ENCODE peak calls at places on chromosomes 2 and 18, in four cellular contexts. A is tibial nerve, F is RWPE1, P is right cardiac atrium. Q is an unnamed sample.

GRCh38 chr2:134771313-134771801 is 52.6 kb upstream of the TMEM163 start:
- DNase-seq in A (no peak), F (no peak), P (no peak), Q (no peak)

GRCh38 chr18:77206676-77207370 is 42.8 kb upstream of the GALR1 start:
- DNase-seq in A (no peak), F (no peak), P (peak; percentile 76), Q (peak; percentile 74)

GRCh38 chr2:153478289-153479261 is at the start of gene RPRM:
- DNase-seq in A (no peak), F (peak; percentile 77), P (peak; percentile 83), Q (peak; percentile 81)

GRCh38 chr18:35588995-35589394 is 7.5 kb downstream of the GALNT1 start:
- DNase-seq in A (no peak), F (no peak), P (no peak), Q (no peak)

GRCh38 chr2:207161247-207161646 is 4.5 kb downstream of the KLF7 start:
- DNase-seq in A (no peak), F (no peak), P (no peak), Q (no peak)

GRCh38 chr18:14748496-14748895 is 524 bp downstream of the ANKRD30B start:
- DNase-seq in A (no peak), F (no peak), P (peak; percentile 38), Q (no peak)

GRCh38 chr18:39453356-39453755 is 1887.8 kb upstream of the CELF4 start:
- DNase-seq in A (no peak), F (no peak), P (no peak), Q (no peak)

GRCh38 chr18:58700209-58700608 is 28.9 kb downstream of the MALT1 start:
- DNase-seq in A (no peak), F (no peak), P (no peak), Q (no peak)

GRCh38 chr2:233429175-233429897 is 75.0 kb downstream of the DGKD start:
- DNase-seq in A (no peak), F (no peak), P (no peak), Q (no peak)

GRCh38 chr18:9612215-9612830 is 2.0 kb downstream of the PPP4R1 start:
- DNase-seq in A (no peak), F (peak; percentile 76), P (no peak), Q (no peak)

GRCh38 chr2:180474716-180475115 is 467.6 kb upstream of the CWC22 start:
- DNase-seq in A (no peak), F (no peak), P (no peak), Q (no peak)

GRCh38 chr18:45844938-45845337 is 19.5 kb downstream of the SIGLEC15 start:
- DNase-seq in A (no peak), F (no peak), P (no peak), Q (no peak)

GRCh38 chr2:12684471-12684936 is 32.2 kb upstream of the TRIB2 start:
- DNase-seq in A (no peak), F (peak; percentile 59), P (no peak), Q (no peak)

GRCh38 chr2:196925768-196926561 is 542 bp downstream of the PGAP1 start:
- DNase-seq in A (no peak), F (peak; percentile 50), P (peak; percentile 51), Q (peak; percentile 18)

GRCh38 chr2:201523506-201523905 is 72.0 kb downstream of the STRADB start:
- DNase-seq in A (no peak), F (no peak), P (no peak), Q (no peak)

GRCh38 chr2:107595749-107596148 is 230.9 kb upstream of the RGPD4 start:
- DNase-seq in A (no peak), F (no peak), P (no peak), Q (no peak)

GRCh38 chr2:109339519-109339991 is 210.6 kb downstream of the SH3RF3 start:
- DNase-seq in A (no peak), F (no peak), P (no peak), Q (no peak)

GRCh38 chr18:21851327-21851961 is 110.9 kb downstream of the MIB1 start:
- DNase-seq in A (no peak), F (peak; percentile 8), P (no peak), Q (no peak)

GRCh38 chr2:74715071-74715791 is 61.2 kb downstream of the SEMA4F start:
- DNase-seq in A (peak; percentile 67), F (peak; percentile 86), P (peak; percentile 89), Q (peak; percentile 86)

GRCh38 chr18:74248189-74248975 is 43.4 kb downstream of the CYB5A start:
- DNase-seq in A (no peak), F (no peak), P (no peak), Q (no peak)

GRCh38 chr2:58762176-58762781 is 521.2 kb upstream of the FANCL start:
- DNase-seq in A (no peak), F (peak; percentile 71), P (no peak), Q (no peak)

GRCh38 chr2:43718530-43719124 is 42.4 kb upstream of the C1GALT1C1L start:
- DNase-seq in A (no peak), F (no peak), P (no peak), Q (no peak)

GRCh38 chr2:150063950-150064549 is 423.4 kb downstream of the RND3 start:
- DNase-seq in A (no peak), F (no peak), P (no peak), Q (no peak)

GRCh38 chr2:46023165-46023854 is 273.9 kb upstream of the EPAS1 start:
- DNase-seq in A (no peak), F (no peak), P (no peak), Q (no peak)

GRCh38 chr2:42769583-42770287 is 5.8 kb upstream of the OXER1 start:
- DNase-seq in A (no peak), F (no peak), P (peak; percentile 36), Q (no peak)

GRCh38 chr18:46768166-46768921 is 11.5 kb upstream of the ST8SIA5 start:
- DNase-seq in A (no peak), F (no peak), P (peak; percentile 74), Q (no peak)

DNA sequence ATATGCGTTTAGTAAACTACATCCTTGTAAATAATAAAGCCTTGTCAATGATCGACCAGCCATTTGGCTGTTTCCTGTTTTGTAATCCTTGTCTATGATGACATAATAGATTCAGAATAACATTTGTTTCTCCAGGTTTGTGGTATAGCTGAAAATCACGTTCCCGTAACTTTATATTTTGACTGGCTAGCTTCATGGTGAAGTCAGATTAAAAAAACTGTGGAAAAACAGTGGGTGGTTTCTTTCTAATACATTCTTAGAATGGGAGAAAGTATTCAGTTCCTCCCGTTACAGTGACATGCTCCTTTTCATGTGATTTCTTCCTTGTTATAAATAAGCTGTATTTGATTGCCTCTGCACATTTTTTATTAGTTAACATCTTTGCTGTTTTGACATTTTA is 366.9 kb downstream of the NYAP2 start:
- DNase-seq in A (no peak), F (no peak), P (no peak), Q (no peak)
- H3K27ac ChIP-seq in A (peak overlapping the region; percentile 43), F (no peak overlapping the region), P (no peak overlapping the region), Q (no peak overlapping the region)

GRCh38 chr2:113203217-113203530 is 29.4 kb downstream of the PSD4 start:
- DNase-seq in A (no peak), F (no peak), P (no peak), Q (no peak)

GRCh38 chr2:113203901-113204519 is 30.2 kb downstream of the PSD4 start:
- DNase-seq in A (no peak), F (peak; percentile 75), P (peak; percentile 80), Q (peak; percentile 73)

GRCh38 chr2:113200736-113201490 is 27.1 kb downstream of the PSD4 start:
- DNase-seq in A (no peak), F (peak; percentile 35), P (no peak), Q (no peak)

GRCh38 chr2:113201496-113202304 is 27.9 kb downstream of the PSD4 start:
- DNase-seq in A (no peak), F (no peak), P (no peak), Q (no peak)

DNA sequence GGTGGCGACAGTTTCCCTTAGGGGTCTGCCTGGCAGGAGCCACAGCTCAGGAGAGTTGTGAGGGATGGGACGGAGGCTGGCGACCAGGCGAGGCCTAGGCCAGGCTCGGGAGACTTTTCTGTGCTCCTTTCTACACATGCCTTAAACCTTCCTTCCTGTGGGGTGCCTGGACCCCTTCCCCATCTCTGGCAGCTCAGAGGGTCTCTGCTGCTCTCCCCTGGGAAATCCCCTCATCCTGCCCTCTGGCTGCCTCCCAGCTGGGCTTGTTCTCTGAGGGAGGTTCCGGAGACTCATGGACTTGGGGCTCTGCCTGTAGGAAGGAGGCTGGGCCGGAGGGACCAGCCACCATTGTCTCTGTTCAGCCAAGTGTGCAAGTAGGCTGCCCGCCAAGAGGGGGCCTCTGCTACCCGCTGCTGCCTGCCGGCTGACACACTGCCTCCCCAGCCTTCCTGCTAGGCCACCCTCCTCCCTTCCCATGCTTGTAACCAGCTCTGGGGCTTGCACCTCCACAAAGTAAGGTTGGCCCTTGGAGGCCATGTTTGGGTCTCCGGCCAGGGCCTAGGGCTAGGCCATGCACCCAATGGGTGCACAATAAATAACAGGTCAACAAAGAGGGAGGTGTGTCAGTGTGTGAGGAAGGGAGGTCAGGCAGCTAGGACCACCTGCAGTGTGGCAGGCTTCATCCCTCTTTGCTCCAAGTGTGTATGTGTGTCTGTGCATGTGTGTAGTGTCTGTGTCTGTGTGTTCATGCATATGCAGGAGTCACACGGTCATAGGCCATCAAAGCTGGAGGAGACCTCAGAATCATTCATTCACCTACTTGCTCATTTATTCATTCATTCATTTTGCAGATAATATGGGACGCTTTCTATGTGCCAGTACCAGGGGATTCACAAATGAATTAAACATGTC is 28.8 kb downstream of the PSD4 start:
- DNase-seq in A (no peak), F (no peak), P (no peak), Q (no peak)
- H3K27ac ChIP-seq in A (peak overlapping the region; percentile 95), F (peak overlapping the region; percentile 90), P (no peak overlapping the region), Q (no peak overlapping the region)

GRCh38 chr2:120770641-120771040 is 35.0 kb downstream of the GLI2 start:
- DNase-seq in A (no peak), F (no peak), P (peak; percentile 39), Q (no peak)
- H3K27ac ChIP-seq in A (no peak overlapping the region), F (no peak overlapping the region), P (no peak overlapping the region), Q (no peak overlapping the region)

GRCh38 chr2:112692496-112692911 is 28.3 kb upstream of the NT5DC4 start:
- DNase-seq in A (no peak), F (peak; percentile 95), P (no peak), Q (peak; percentile 27)
- H3K27ac ChIP-seq in A (no peak overlapping the region), F (peak overlapping the region; percentile 85), P (no peak overlapping the region), Q (no peak overlapping the region)

DNA sequence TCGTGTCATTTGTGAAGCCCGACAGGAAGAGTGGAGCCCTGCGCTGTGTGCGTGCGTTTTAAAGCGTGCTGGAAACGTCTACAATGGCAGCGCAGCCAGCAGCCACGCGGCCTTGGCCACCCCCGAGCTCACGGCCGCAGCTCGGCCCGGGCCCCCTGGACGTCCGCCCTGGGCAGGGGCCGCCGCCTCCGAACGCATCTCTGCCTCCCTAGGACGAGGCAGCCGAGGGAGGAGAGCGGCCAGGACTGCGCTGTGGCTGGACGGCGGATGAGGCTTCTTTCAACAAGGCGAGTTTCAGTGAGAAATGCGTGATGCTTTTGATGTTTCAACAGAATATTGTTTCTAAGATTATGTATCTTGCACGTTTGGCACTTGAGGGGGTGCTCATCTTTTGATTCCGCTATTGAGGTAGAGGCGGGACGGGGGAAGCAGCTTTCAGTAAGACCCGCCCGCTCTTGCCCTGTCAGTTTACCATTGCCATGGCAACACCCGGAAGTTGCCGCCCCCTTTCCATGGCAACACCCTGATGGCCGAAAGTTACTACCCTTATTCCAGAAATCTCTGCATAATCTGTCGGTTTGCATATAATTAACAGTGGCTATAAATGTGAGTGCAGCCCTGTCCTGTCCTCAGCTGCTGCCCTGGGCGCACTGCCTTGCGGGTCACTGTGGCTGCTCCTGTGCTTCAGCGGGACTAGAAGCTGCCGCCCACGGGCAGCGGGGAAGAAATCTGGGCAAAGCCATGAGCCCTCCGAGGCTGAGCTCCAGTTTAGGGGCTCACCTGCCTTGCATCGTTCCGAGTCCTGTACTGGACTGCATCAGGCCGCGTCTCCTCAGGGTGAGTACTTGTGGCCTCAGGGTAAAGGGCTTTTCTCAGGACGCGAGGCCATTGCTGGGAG is 38.6 kb downstream of the ADNP2 start:
- DNase-seq in A (peak; percentile 82), F (peak; percentile 75), P (peak; percentile 93), Q (peak; percentile 81)
- H3K27ac ChIP-seq in A (peak overlapping the region; percentile 67), F (peak overlapping the region; percentile 72), P (no peak overlapping the region), Q (no peak overlapping the region)

GRCh38 chr2:85871494-85872164 is 17.2 kb downstream of the ST3GAL5 start:
- DNase-seq in A (no peak), F (no peak), P (no peak), Q (no peak)
- H3K27ac ChIP-seq in A (no peak overlapping the region), F (no peak overlapping the region), P (no peak overlapping the region), Q (no peak overlapping the region)

Q was measured in psoas muscle.